ENCODE peak calls at places on chromosomes 12 and 14, in nine cellular contexts. B is endodermal cell, J is SK-N-MC, Y is mesenchymal stem cell, O is HepG2, N is HCT116, K is H1, P is H9, L is mesendoderm. M is an unnamed sample.

GRCh38 chr12:110927545-110927944 is 7.2 kb upstream of the MYL2 start:
- DNase-seq in B (peak), J (no peak), Y (no peak), O (no peak), N (no peak), K (no peak), P (peak), L (no peak), M (no peak)

GRCh38 chr12:46562625-46563228 is 190.2 kb upstream of the SLC38A2 start:
- DNase-seq in B (no peak), J (no peak), Y (peak), O (peak), N (no peak), K (no peak), P (no peak), L (peak), M (peak)

GRCh38 chr12:131199221-131199620 is 245.5 kb downstream of the ADGRD1 start:
- DNase-seq in B (no peak), J (no peak), Y (no peak), O (no peak), N (no peak), K (no peak), P (no peak), L (no peak), M (no peak)

GRCh38 chr12:32692358-32692757 is 13.3 kb downstream of the DNM1L start:
- DNase-seq in B (no peak), J (no peak), Y (no peak), O (no peak), N (no peak), K (no peak), P (no peak), L (no peak), M (no peak)

GRCh38 chr12:77079631-77080030 is 14.3 kb upstream of the E2F7 start:
- DNase-seq in B (no peak), J (no peak), Y (no peak), O (no peak), N (no peak), K (no peak), P (no peak), L (no peak), M (no peak)

GRCh38 chr12:51183816-51184215 is 10.9 kb upstream of the TFCP2 start:
- DNase-seq in B (no peak), J (no peak), Y (peak), O (no peak), N (no peak), K (no peak), P (no peak), L (no peak), M (no peak)

GRCh38 chr12:48000878-48001321 is 3.4 kb downstream of the COL2A1 start:
- DNase-seq in B (peak), J (peak), Y (peak), O (no peak), N (peak), K (no peak), P (peak), L (peak), M (peak)

GRCh38 chr12:98763656-98764055 is 118.6 kb downstream of the APAF1 start:
- DNase-seq in B (no peak), J (no peak), Y (no peak), O (no peak), N (no peak), K (no peak), P (no peak), L (no peak), M (no peak)

GRCh38 chr14:78131616-78132015 is 38.6 kb upstream of the NRXN3 start:
- DNase-seq in B (no peak), J (no peak), Y (no peak), O (no peak), N (no peak), K (no peak), P (no peak), L (no peak), M (no peak)

GRCh38 chr14:24053548-24054323 is 1.9 kb downstream of the CARMIL3 start:
- DNase-seq in B (peak), J (no peak), Y (no peak), O (no peak), N (no peak), K (no peak), P (no peak), L (no peak), M (no peak)

GRCh38 chr12:41437578-41437977 is 249.5 kb downstream of the PDZRN4 start:
- DNase-seq in B (no peak), J (peak), Y (no peak), O (no peak), N (no peak), K (no peak), P (no peak), L (no peak), M (no peak)

GRCh38 chr12:119674560-119674959 is 6.6 kb downstream of the PRKAB1 start:
- DNase-seq in B (no peak), J (no peak), Y (no peak), O (no peak), N (no peak), K (no peak), P (no peak), L (no peak), M (no peak)

GRCh38 chr14:95452890-95453712 is 63.3 kb downstream of the SYNE3 start:
- DNase-seq in B (no peak), J (no peak), Y (no peak), O (peak), N (no peak), K (no peak), P (no peak), L (no peak), M (no peak)

GRCh38 chr12:29431516-29431915 is 50.5 kb upstream of the ERGIC2 start:
- DNase-seq in B (no peak), J (no peak), Y (no peak), O (no peak), N (no peak), K (no peak), P (no peak), L (no peak), M (no peak)

GRCh38 chr14:101538865-101539264 is 22.4 kb upstream of the DIO3 start:
- DNase-seq in B (no peak), J (no peak), Y (no peak), O (no peak), N (no peak), K (no peak), P (no peak), L (no peak), M (no peak)

GRCh38 chr12:51785906-51786305 is 62.6 kb downstream of the FIGNL2 start:
- DNase-seq in B (no peak), J (no peak), Y (no peak), O (no peak), N (no peak), K (no peak), P (no peak), L (no peak), M (no peak)

GRCh38 chr14:20823859-20824258 is 21.2 kb upstream of the RNASE1 start:
- DNase-seq in B (peak), J (no peak), Y (no peak), O (no peak), N (no peak), K (no peak), P (no peak), L (no peak), M (no peak)

GRCh38 chr12:13368971-13369370 is 172.4 kb downstream of the EMP1 start:
- DNase-seq in B (peak), J (no peak), Y (no peak), O (no peak), N (no peak), K (peak), P (no peak), L (peak), M (no peak)

GRCh38 chr12:48092606-48093005 is 13.3 kb downstream of the SENP1 start:
- DNase-seq in B (no peak), J (no peak), Y (no peak), O (no peak), N (no peak), K (no peak), P (no peak), L (no peak), M (no peak)

GRCh38 chr14:74836251-74836957 is 39.5 kb downstream of the PROX2 start:
- DNase-seq in B (no peak), J (no peak), Y (no peak), O (no peak), N (no peak), K (no peak), P (no peak), L (no peak), M (no peak)
- H3K9ac ChIP-seq in B (no peak), J (no peak), Y (peak), O (no peak), N (no peak), K (no peak), P (no peak), L (no peak), M (no peak)

GRCh38 chr14:62101650-62102355 is 339.6 kb downstream of the SNAPC1 start:
- DNase-seq in B (no peak), J (no peak), Y (no peak), O (no peak), N (no peak), K (no peak), P (no peak), L (no peak), M (no peak)
- H3K9ac ChIP-seq in B (no peak), J (no peak), Y (no peak), O (no peak), N (no peak), K (no peak), P (no peak), L (no peak), M (no peak)

GRCh38 chr12:53207042-53207441 is at the start of gene ITGB7:
- DNase-seq in B (peak), J (no peak), Y (no peak), O (no peak), N (no peak), K (no peak), P (no peak), L (no peak), M (no peak)
- H3K9ac ChIP-seq in B (no peak), J (no peak), Y (peak), O (no peak), N (no peak), K (no peak), P (no peak), L (no peak), M (no peak)

GRCh38 chr12:1992732-1993131 is 11.5 kb downstream of the DCP1B start:
- DNase-seq in B (no peak), J (no peak), Y (no peak), O (no peak), N (no peak), K (no peak), P (no peak), L (no peak), M (no peak)

GRCh38 chr12:1993341-1993740 is 10.9 kb downstream of the DCP1B start:
- DNase-seq in B (no peak), J (no peak), Y (peak), O (peak), N (peak), K (no peak), P (no peak), L (no peak), M (peak)

GRCh38 chr12:1995205-1995896 is 8.9 kb downstream of the DCP1B start:
- DNase-seq in B (no peak), J (peak), Y (no peak), O (no peak), N (no peak), K (no peak), P (no peak), L (no peak), M (no peak)

GRCh38 chr12:1993871-1994371 is 10.3 kb downstream of the DCP1B start:
- DNase-seq in B (no peak), J (peak), Y (peak), O (peak), N (no peak), K (no peak), P (no peak), L (no peak), M (no peak)

GRCh38 chr12:1994429-1995143 is 9.7 kb downstream of the DCP1B start:
- DNase-seq in B (no peak), J (no peak), Y (no peak), O (no peak), N (no peak), K (no peak), P (no peak), L (no peak), M (no peak)
- H3K9ac ChIP-seq in B (no peak), J (no peak), Y (peak), O (peak), N (no peak), K (no peak), P (no peak), L (no peak), M (no peak)